ENCODE peak calls at places on chromosome 17, in five cellular contexts. X is AG08395; H is effector CD8-positive, alpha-beta T cell; M is activated gamma-delta T cell treated with anti-CD3 and anti-CD28 coated beads, Interleukin-2, amount 50 U/mL, for 16 hours; N is NCI-H2107. O is an unnamed sample.

GRCh38 chr17:27562777-27563455 is 68.1 kb upstream of the LGALS9 start:
- DNase-seq in X (no peak), H (no peak), M (no peak), N (no peak), O (no peak)

GRCh38 chr17:9991351-9991750 is 86.3 kb upstream of the RCVRN start:
- DNase-seq in X (no peak), H (no peak), M (no peak), N (no peak), O (no peak)

GRCh38 chr17:44752953-44753861 is 5.6 kb upstream of the ADAM11 start:
- DNase-seq in X (no peak), H (no peak), M (no peak), N (no peak), O (no peak)

GRCh38 chr17:71959129-71959528 is 161.7 kb upstream of the SOX9 start:
- DNase-seq in X (peak), H (no peak), M (no peak), N (no peak), O (no peak)

GRCh38 chr17:45098869-45099616 is 33.3 kb downstream of the PLCD3 start:
- DNase-seq in X (peak), H (peak), M (peak), N (peak), O (peak)

GRCh38 chr17:8162232-8162996 is at the start of gene VAMP2:
- DNase-seq in X (peak), H (peak), M (peak), N (peak), O (peak)

GRCh38 chr17:41733348-41734138 is 900 bp downstream of the HAP1 start:
- DNase-seq in X (no peak), H (no peak), M (no peak), N (no peak), O (no peak)

GRCh38 chr17:50219939-50220465 is 18.6 kb upstream of the COL1A1 start:
- DNase-seq in X (peak), H (no peak), M (no peak), N (no peak), O (no peak)

GRCh38 chr17:66576473-66576872 is 258.4 kb upstream of the CACNG5 start:
- DNase-seq in X (no peak), H (no peak), M (no peak), N (no peak), O (no peak)

GRCh38 chr17:57463103-57463885 is 207.0 kb downstream of the MSI2 start:
- DNase-seq in X (peak), H (no peak), M (peak), N (no peak), O (no peak)

GRCh38 chr17:45132569-45133463 is 501 bp upstream of the PLCD3 start:
- DNase-seq in X (peak), H (peak), M (peak), N (no peak), O (no peak)

GRCh38 chr17:65154770-65155589 is 17.8 kb downstream of the RGS9 start:
- DNase-seq in X (peak), H (no peak), M (no peak), N (no peak), O (peak)

GRCh38 chr17:7614422-7615264 is at the start of gene FXR2:
- DNase-seq in X (peak), H (peak), M (peak), N (peak), O (peak)

GRCh38 chr17:1162116-1162855 is 17.5 kb downstream of the ABR start:
- DNase-seq in X (no peak), H (no peak), M (no peak), N (no peak), O (no peak)

GRCh38 chr17:44865921-44866320 is 18.2 kb downstream of the HIGD1B start:
- DNase-seq in X (peak), H (no peak), M (no peak), N (no peak), O (no peak)

GRCh38 chr17:17823433-17824118 is 13.2 kb downstream of the SREBF1 start:
- DNase-seq in X (peak), H (peak), M (peak), N (peak), O (no peak)

GRCh38 chr17:48563867-48564199 is 14.3 kb downstream of the HOXB4 start:
- DNase-seq in X (no peak), H (no peak), M (no peak), N (no peak), O (no peak)

GRCh38 chr17:31495049-31495885 is 103.8 kb downstream of the RAB11FIP4 start:
- DNase-seq in X (no peak), H (no peak), M (no peak), N (peak), O (no peak)

GRCh38 chr17:7586673-7587419 is 3.0 kb downstream of the SOX15 start:
- DNase-seq in X (no peak), H (no peak), M (no peak), N (no peak), O (no peak)

GRCh38 chr17:73976676-73977521 is 226.6 kb upstream of the RPL38 start:
- DNase-seq in X (peak), H (no peak), M (no peak), N (peak), O (no peak)

GRCh38 chr17:12634789-12635414 is 30.8 kb upstream of the MYOCD start:
- DNase-seq in X (no peak), H (no peak), M (no peak), N (no peak), O (no peak)

GRCh38 chr17:57810740-57811632 is 38.9 kb downstream of the MRPS23 start:
- DNase-seq in X (peak), H (no peak), M (no peak), N (peak), O (no peak)

GRCh38 chr17:33811006-33811760 is 443.9 kb upstream of the CCL2 start:
- DNase-seq in X (no peak), H (no peak), M (no peak), N (no peak), O (no peak)

GRCh38 chr17:37100231-37100630 is 151.5 kb downstream of the AATF start:
- DNase-seq in X (peak), H (no peak), M (no peak), N (no peak), O (no peak)

GRCh38 chr17:8892338-8892690 is 24.8 kb upstream of the PIK3R6 start:
- DNase-seq in X (no peak), H (no peak), M (no peak), N (no peak), O (no peak)

O was measured in HL-60.